ENCODE peak calls at places on chromosome 21, in seven cellular contexts. One of them, this sample, is unnamed.

GRCh38 chr21:38756746-38757145 is 49.0 kb upstream of the ETS2 start:
- DNase-seq in tibial nerve: no peak
- DNase-seq in left ventricle myocardium inferior: no peak
- DNase-seq in lung: no peak
- DNase-seq in H9: no peak
- DNase-seq in CD4-positive, CD25-positive, alpha-beta regulatory T cell: no peak
- DNase-seq in aorta: no peak
- DNase-seq in this sample: no peak

GRCh38 chr21:27648560-27648959 is 681.7 kb upstream of the ADAMTS5 start:
- DNase-seq in tibial nerve: no peak
- DNase-seq in left ventricle myocardium inferior: no peak
- DNase-seq in lung: no peak
- DNase-seq in H9: no peak
- DNase-seq in CD4-positive, CD25-positive, alpha-beta regulatory T cell: no peak
- DNase-seq in aorta: no peak
- DNase-seq in this sample: no peak

GRCh38 chr21:35528109-35529042 is 479.3 kb upstream of the RUNX1 start:
- DNase-seq in tibial nerve: peak; percentile 9
- DNase-seq in left ventricle myocardium inferior: peak; percentile 15
- DNase-seq in lung: no peak
- DNase-seq in H9: no peak
- DNase-seq in CD4-positive, CD25-positive, alpha-beta regulatory T cell: peak; percentile 72
- DNase-seq in aorta: peak; percentile 68
- DNase-seq in this sample: no peak

GRCh38 chr21:39388038-39388810 is 39.3 kb upstream of the HMGN1 start:
- DNase-seq in tibial nerve: peak; percentile 87
- DNase-seq in left ventricle myocardium inferior: peak; percentile 93
- DNase-seq in lung: peak; percentile 92
- DNase-seq in H9: peak; percentile 93
- DNase-seq in CD4-positive, CD25-positive, alpha-beta regulatory T cell: peak; percentile 83
- DNase-seq in aorta: peak; percentile 98
- DNase-seq in this sample: peak; percentile 71

GRCh38 chr21:31901342-31901741 is 28.5 kb downstream of the HUNK start:
- DNase-seq in tibial nerve: no peak
- DNase-seq in left ventricle myocardium inferior: no peak
- DNase-seq in lung: no peak
- DNase-seq in H9: no peak
- DNase-seq in CD4-positive, CD25-positive, alpha-beta regulatory T cell: no peak
- DNase-seq in aorta: no peak
- DNase-seq in this sample: no peak

GRCh38 chr21:31349208-31349607 is 5.1 kb upstream of the TIAM1 start:
- DNase-seq in tibial nerve: no peak
- DNase-seq in left ventricle myocardium inferior: no peak
- DNase-seq in lung: no peak
- DNase-seq in H9: no peak
- DNase-seq in CD4-positive, CD25-positive, alpha-beta regulatory T cell: no peak
- DNase-seq in aorta: no peak
- DNase-seq in this sample: no peak

GRCh38 chr21:32192291-32192690 is 86.6 kb downstream of the MIS18A start:
- DNase-seq in tibial nerve: no peak
- DNase-seq in left ventricle myocardium inferior: no peak
- DNase-seq in lung: peak; percentile 17
- DNase-seq in H9: no peak
- DNase-seq in CD4-positive, CD25-positive, alpha-beta regulatory T cell: no peak
- DNase-seq in aorta: no peak
- DNase-seq in this sample: no peak

GRCh38 chr21:44364151-44365053 is 11.0 kb downstream of the TRPM2 start:
- DNase-seq in tibial nerve: no peak
- DNase-seq in left ventricle myocardium inferior: no peak
- DNase-seq in lung: no peak
- DNase-seq in H9: peak; percentile 52
- DNase-seq in CD4-positive, CD25-positive, alpha-beta regulatory T cell: no peak
- DNase-seq in aorta: peak; percentile 69
- DNase-seq in this sample: no peak

GRCh38 chr21:25607812-25608737 is 794 bp upstream of the MRPL39 start:
- DNase-seq in tibial nerve: peak; percentile 85
- DNase-seq in left ventricle myocardium inferior: peak; percentile 79
- DNase-seq in lung: peak; percentile 78
- DNase-seq in H9: peak; percentile 74
- DNase-seq in CD4-positive, CD25-positive, alpha-beta regulatory T cell: peak; percentile 88
- DNase-seq in aorta: peak; percentile 90
- DNase-seq in this sample: peak; percentile 64

GRCh38 chr21:26490771-26491170 is 82.3 kb downstream of the CYYR1 start:
- DNase-seq in tibial nerve: no peak
- DNase-seq in left ventricle myocardium inferior: no peak
- DNase-seq in lung: no peak
- DNase-seq in H9: no peak
- DNase-seq in CD4-positive, CD25-positive, alpha-beta regulatory T cell: no peak
- DNase-seq in aorta: no peak
- DNase-seq in this sample: no peak

GRCh38 chr21:37525810-37526209 is 159.2 kb downstream of the DYRK1A start:
- DNase-seq in tibial nerve: no peak
- DNase-seq in left ventricle myocardium inferior: no peak
- DNase-seq in lung: no peak
- DNase-seq in H9: no peak
- DNase-seq in CD4-positive, CD25-positive, alpha-beta regulatory T cell: no peak
- DNase-seq in aorta: no peak
- DNase-seq in this sample: no peak

GRCh38 chr21:38048241-38048640 is 132.0 kb upstream of the KCNJ6 start:
- DNase-seq in tibial nerve: no peak
- DNase-seq in left ventricle myocardium inferior: no peak
- DNase-seq in lung: no peak
- DNase-seq in H9: no peak
- DNase-seq in CD4-positive, CD25-positive, alpha-beta regulatory T cell: no peak
- DNase-seq in aorta: no peak
- DNase-seq in this sample: no peak

GRCh38 chr21:15749045-15749867 is 19.5 kb downstream of the USP25 start:
- DNase-seq in tibial nerve: no peak
- DNase-seq in left ventricle myocardium inferior: no peak
- DNase-seq in lung: no peak
- DNase-seq in H9: no peak
- DNase-seq in CD4-positive, CD25-positive, alpha-beta regulatory T cell: no peak
- DNase-seq in aorta: no peak
- DNase-seq in this sample: no peak

GRCh38 chr21:37165606-37166005 is 92.6 kb downstream of the TTC3 start:
- DNase-seq in tibial nerve: no peak
- DNase-seq in left ventricle myocardium inferior: no peak
- DNase-seq in lung: no peak
- DNase-seq in H9: no peak
- DNase-seq in CD4-positive, CD25-positive, alpha-beta regulatory T cell: no peak
- DNase-seq in aorta: no peak
- DNase-seq in this sample: no peak

GRCh38 chr21:37687001-37687400 is 229.3 kb downstream of the KCNJ6 start:
- DNase-seq in tibial nerve: no peak
- DNase-seq in left ventricle myocardium inferior: no peak
- DNase-seq in lung: no peak
- DNase-seq in H9: no peak
- DNase-seq in CD4-positive, CD25-positive, alpha-beta regulatory T cell: no peak
- DNase-seq in aorta: no peak
- DNase-seq in this sample: no peak

GRCh38 chr21:37106998-37107397 is 33.9 kb downstream of the TTC3 start:
- DNase-seq in tibial nerve: no peak
- DNase-seq in left ventricle myocardium inferior: no peak
- DNase-seq in lung: no peak
- DNase-seq in H9: no peak
- DNase-seq in CD4-positive, CD25-positive, alpha-beta regulatory T cell: no peak
- DNase-seq in aorta: no peak
- DNase-seq in this sample: no peak

GRCh38 chr21:31897311-31897710 is 24.5 kb downstream of the HUNK start:
- DNase-seq in tibial nerve: no peak
- DNase-seq in left ventricle myocardium inferior: no peak
- DNase-seq in lung: no peak
- DNase-seq in H9: no peak
- DNase-seq in CD4-positive, CD25-positive, alpha-beta regulatory T cell: no peak
- DNase-seq in aorta: no peak
- DNase-seq in this sample: no peak

GRCh38 chr21:27569831-27570230 is 602.9 kb upstream of the ADAMTS5 start:
- DNase-seq in tibial nerve: no peak
- DNase-seq in left ventricle myocardium inferior: no peak
- DNase-seq in lung: no peak
- DNase-seq in H9: no peak
- DNase-seq in CD4-positive, CD25-positive, alpha-beta regulatory T cell: no peak
- DNase-seq in aorta: no peak
- DNase-seq in this sample: no peak

DNA sequence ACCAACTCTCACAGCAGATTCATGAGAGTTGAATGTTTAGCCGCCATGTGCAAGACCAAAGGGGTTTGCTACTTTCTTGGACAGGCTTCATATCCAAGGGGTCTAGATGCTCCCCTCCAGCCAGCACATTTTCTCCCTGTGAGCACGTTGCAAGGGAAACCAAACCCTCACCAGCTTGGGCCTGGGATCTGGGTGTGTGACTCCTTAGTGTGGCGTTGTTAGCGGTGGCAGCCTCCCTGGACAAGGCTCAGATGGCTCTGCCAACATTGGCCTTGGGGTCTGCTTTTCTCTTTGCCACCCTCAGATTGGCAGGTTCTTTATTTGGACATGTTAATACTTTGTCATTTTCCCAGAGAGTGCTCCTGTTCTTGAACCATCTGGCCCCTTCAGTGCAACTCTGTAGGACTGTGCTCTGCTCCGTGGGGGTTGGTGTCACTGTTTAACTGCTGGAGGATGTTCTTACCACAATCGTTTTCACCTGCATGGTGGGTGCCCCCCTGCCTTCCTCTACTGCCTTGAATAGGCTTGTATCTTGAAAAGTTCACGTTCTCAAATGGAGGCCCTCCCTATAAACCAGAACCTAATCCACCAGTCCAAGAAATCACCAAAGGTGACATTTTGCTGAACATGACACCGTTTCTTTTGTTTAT is 13.4 kb downstream of the ABCG1 start:
- DNase-seq in tibial nerve: no peak
- DNase-seq in left ventricle myocardium inferior: no peak
- DNase-seq in lung: no peak
- DNase-seq in H9: no peak
- DNase-seq in CD4-positive, CD25-positive, alpha-beta regulatory T cell: peak; percentile 67
- DNase-seq in aorta: no peak
- DNase-seq in this sample: no peak
- H3K4me1 ChIP-seq in tibial nerve: peaks cover 66% of the 10 kb centered on the region
- H3K4me1 ChIP-seq in left ventricle myocardium inferior: peaks cover 99% of the 10 kb centered on the region
- H3K4me1 ChIP-seq in lung: peaks cover 48% of the 10 kb centered on the region
- H3K4me1 ChIP-seq in H9: no peaks in the 10 kb centered on the region
- H3K4me1 ChIP-seq in CD4-positive, CD25-positive, alpha-beta regulatory T cell: peaks cover 87% of the 10 kb centered on the region
- H3K4me1 ChIP-seq in aorta: no peaks in the 10 kb centered on the region
- H3K4me1 ChIP-seq in this sample: peaks cover 74% of the 10 kb centered on the region

GRCh38 chr21:18443686-18444085 is 40.1 kb upstream of the TMPRSS15 start:
- DNase-seq in tibial nerve: no peak
- DNase-seq in left ventricle myocardium inferior: no peak
- DNase-seq in lung: no peak
- DNase-seq in H9: no peak
- DNase-seq in CD4-positive, CD25-positive, alpha-beta regulatory T cell: no peak
- DNase-seq in aorta: no peak
- DNase-seq in this sample: no peak
- H3K27ac ChIP-seq in tibial nerve: no peak overlapping the region
- H3K27ac ChIP-seq in left ventricle myocardium inferior: no peak overlapping the region
- H3K27ac ChIP-seq in lung: no peak overlapping the region
- H3K27ac ChIP-seq in H9: no peak overlapping the region
- H3K27ac ChIP-seq in CD4-positive, CD25-positive, alpha-beta regulatory T cell: no peak overlapping the region
- H3K27ac ChIP-seq in aorta: no peak overlapping the region
- H3K27ac ChIP-seq in this sample: no peak overlapping the region

GRCh38 chr21:45471229-45472052 is 66.5 kb downstream of the COL18A1 start:
- DNase-seq in tibial nerve: peak; percentile 57
- DNase-seq in left ventricle myocardium inferior: peak; percentile 59
- DNase-seq in lung: no peak
- DNase-seq in H9: no peak
- DNase-seq in CD4-positive, CD25-positive, alpha-beta regulatory T cell: no peak
- DNase-seq in aorta: peak; percentile 73
- DNase-seq in this sample: no peak
- H3K4me1 ChIP-seq in tibial nerve: peaks cover 31% of the 10 kb centered on the region
- H3K4me1 ChIP-seq in left ventricle myocardium inferior: peaks cover 44% of the 10 kb centered on the region
- H3K4me1 ChIP-seq in lung: peaks cover 7% of the 10 kb centered on the region
- H3K4me1 ChIP-seq in H9: no peaks in the 10 kb centered on the region
- H3K4me1 ChIP-seq in CD4-positive, CD25-positive, alpha-beta regulatory T cell: no peaks in the 10 kb centered on the region
- H3K4me1 ChIP-seq in aorta: no peaks in the 10 kb centered on the region
- H3K4me1 ChIP-seq in this sample: peaks cover 6% of the 10 kb centered on the region

GRCh38 chr21:34018185-34018584 is 55.2 kb upstream of the MRPS6 start:
- DNase-seq in tibial nerve: no peak
- DNase-seq in left ventricle myocardium inferior: no peak
- DNase-seq in lung: no peak
- DNase-seq in H9: no peak
- DNase-seq in CD4-positive, CD25-positive, alpha-beta regulatory T cell: no peak
- DNase-seq in aorta: no peak
- DNase-seq in this sample: no peak

GRCh38 chr21:34020005-34020847 is 53.2 kb upstream of the MRPS6 start:
- DNase-seq in tibial nerve: no peak
- DNase-seq in left ventricle myocardium inferior: no peak
- DNase-seq in lung: no peak
- DNase-seq in H9: no peak
- DNase-seq in CD4-positive, CD25-positive, alpha-beta regulatory T cell: no peak
- DNase-seq in aorta: no peak
- DNase-seq in this sample: no peak

GRCh38 chr21:34017127-34017961 is 56.0 kb upstream of the MRPS6 start:
- DNase-seq in tibial nerve: no peak
- DNase-seq in left ventricle myocardium inferior: no peak
- DNase-seq in lung: no peak
- DNase-seq in H9: no peak
- DNase-seq in CD4-positive, CD25-positive, alpha-beta regulatory T cell: peak; percentile 66
- DNase-seq in aorta: no peak
- DNase-seq in this sample: no peak

GRCh38 chr21:34019402-34019801 is 54.0 kb upstream of the MRPS6 start:
- DNase-seq in tibial nerve: no peak
- DNase-seq in left ventricle myocardium inferior: no peak
- DNase-seq in lung: no peak
- DNase-seq in H9: no peak
- DNase-seq in CD4-positive, CD25-positive, alpha-beta regulatory T cell: no peak
- DNase-seq in aorta: no peak
- DNase-seq in this sample: no peak

GRCh38 chr21:34018910-34019309 is 54.5 kb upstream of the MRPS6 start:
- DNase-seq in tibial nerve: no peak
- DNase-seq in left ventricle myocardium inferior: no peak
- DNase-seq in lung: no peak
- DNase-seq in H9: no peak
- DNase-seq in CD4-positive, CD25-positive, alpha-beta regulatory T cell: no peak
- DNase-seq in aorta: no peak
- DNase-seq in this sample: no peak
- H3K27ac ChIP-seq in tibial nerve: no peak overlapping the region
- H3K27ac ChIP-seq in left ventricle myocardium inferior: no peak overlapping the region
- H3K27ac ChIP-seq in lung: no peak overlapping the region
- H3K27ac ChIP-seq in H9: no peak overlapping the region
- H3K27ac ChIP-seq in CD4-positive, CD25-positive, alpha-beta regulatory T cell: no peak overlapping the region
- H3K27ac ChIP-seq in aorta: no peak overlapping the region
- H3K27ac ChIP-seq in this sample: no peak overlapping the region

GRCh38 chr21:42413093-42413492 is 9.4 kb downstream of the UBASH3A start:
- DNase-seq in tibial nerve: no peak
- DNase-seq in left ventricle myocardium inferior: no peak
- DNase-seq in lung: no peak
- DNase-seq in H9: no peak
- DNase-seq in CD4-positive, CD25-positive, alpha-beta regulatory T cell: no peak
- DNase-seq in aorta: no peak
- DNase-seq in this sample: no peak
- H3K4me1 ChIP-seq in tibial nerve: peaks cover 13% of the 10 kb centered on the region
- H3K4me1 ChIP-seq in left ventricle myocardium inferior: no peaks in the 10 kb centered on the region
- H3K4me1 ChIP-seq in lung: peaks cover 8% of the 10 kb centered on the region
- H3K4me1 ChIP-seq in H9: no peaks in the 10 kb centered on the region
- H3K4me1 ChIP-seq in CD4-positive, CD25-positive, alpha-beta regulatory T cell: peaks cover 80% of the 10 kb centered on the region
- H3K4me1 ChIP-seq in aorta: no peaks in the 10 kb centered on the region
- H3K4me1 ChIP-seq in this sample: peaks cover 74% of the 10 kb centered on the region

This sample was measured in effector memory CD4-positive, alpha-beta T cell.